ENCODE peak calls at places on chromosome 11, in seven cellular contexts. R is CD8-positive, alpha-beta memory T cell; E is transverse colon; J is right cardiac atrium; I is cardiac muscle cell; T is PC-3; N is pancreas. B is an unnamed sample.

GRCh38 chr11:1458340-1459218 is 28.0 kb downstream of the MOB2 start:
- DNase-seq in I (peak), R (no peak), T (peak), J (peak), N (no peak), E (peak), B (no peak)

GRCh38 chr11:60777572-60777971 is 7.6 kb upstream of the MS4A10 start:
- DNase-seq in T (peak), E (no peak), I (no peak), R (no peak), J (peak), N (peak), B (peak)

GRCh38 chr11:23423119-23423518 is 562.8 kb upstream of the CCDC179 start:
- DNase-seq in N (no peak), E (no peak), T (no peak), J (no peak), I (no peak), R (no peak), B (no peak)

GRCh38 chr11:102518296-102519094 is 12.1 kb downstream of the MMP7 start:
- DNase-seq in N (no peak), I (no peak), R (no peak), E (no peak), T (peak), J (no peak), B (no peak)

GRCh38 chr11:64762916-64763803 is 3.4 kb upstream of the PYGM start:
- DNase-seq in T (no peak), I (peak), J (peak), R (peak), N (no peak), E (no peak), B (no peak)

GRCh38 chr11:35326266-35326879 is 93.0 kb downstream of the SLC1A2 start:
- DNase-seq in J (no peak), E (no peak), T (no peak), N (no peak), I (no peak), R (no peak), B (no peak)

GRCh38 chr11:86138958-86139357 is 70.1 kb upstream of the PICALM start:
- DNase-seq in N (no peak), R (no peak), J (no peak), T (no peak), E (no peak), I (no peak), B (no peak)

GRCh38 chr11:27926981-27927481 is 180.9 kb downstream of the KIF18A start:
- DNase-seq in I (no peak), N (no peak), R (no peak), E (no peak), J (no peak), T (peak), B (no peak)

GRCh38 chr11:44028401-44028800 is 19.4 kb upstream of the ACCSL start:
- DNase-seq in J (no peak), R (no peak), I (no peak), E (no peak), N (no peak), T (no peak), B (no peak)

GRCh38 chr11:123000721-123001120 is 19.1 kb upstream of the BSX start:
- DNase-seq in T (no peak), R (no peak), I (no peak), J (no peak), E (no peak), N (no peak), B (no peak)

GRCh38 chr11:69265210-69265609 is 28.7 kb upstream of the MYEOV start:
- DNase-seq in R (no peak), N (no peak), E (no peak), T (no peak), I (no peak), J (no peak), B (no peak)

GRCh38 chr11:88480217-88480616 is 142.7 kb upstream of the CTSC start:
- DNase-seq in R (no peak), E (no peak), N (no peak), I (no peak), J (no peak), T (peak), B (no peak)

GRCh38 chr11:84103096-84103495 is 816.9 kb upstream of the CCDC90B start:
- DNase-seq in I (no peak), E (no peak), R (no peak), T (no peak), J (no peak), N (no peak), B (no peak)

GRCh38 chr11:1301220-1302000 is 8.0 kb downstream of the TOLLIP start:
- DNase-seq in J (no peak), I (no peak), T (no peak), E (no peak), R (no peak), N (peak), B (no peak)

GRCh38 chr11:79481795-79482194 is 41.0 kb upstream of the TENM4 start:
- DNase-seq in I (no peak), E (no peak), N (no peak), T (no peak), J (no peak), R (no peak), B (no peak)

GRCh38 chr11:24142062-24142461 is 354.8 kb upstream of the LUZP2 start:
- DNase-seq in T (no peak), R (no peak), E (no peak), N (no peak), I (no peak), J (no peak), B (no peak)

GRCh38 chr11:15374418-15374817 is 259.7 kb downstream of the INSC start:
- DNase-seq in I (no peak), R (no peak), T (no peak), J (no peak), E (no peak), N (no peak), B (no peak)

GRCh38 chr11:20155683-20156279 is 4.5 kb downstream of the DBX1 start:
- DNase-seq in E (no peak), N (no peak), J (no peak), R (no peak), T (no peak), I (no peak), B (no peak)

GRCh38 chr11:61924016-61924360 is 6.6 kb upstream of the RAB3IL1 start:
- DNase-seq in E (no peak), I (no peak), J (no peak), R (no peak), T (no peak), N (no peak), B (no peak)
- H3K27ac ChIP-seq in E (peak), I (peak), J (peak), R (no peak), T (no peak), N (peak), B (no peak)

GRCh38 chr11:93169950-93170561 is 27.7 kb downstream of the SLC36A4 start:
- DNase-seq in R (no peak), N (no peak), T (peak), J (no peak), E (no peak), I (peak), B (no peak)
- H3K27ac ChIP-seq in R (no peak), N (no peak), T (no peak), J (no peak), E (no peak), I (no peak), B (no peak)

GRCh38 chr11:2741377-2742131 is 41.8 kb upstream of the KCNQ1OT1 start:
- DNase-seq in E (no peak), R (no peak), N (no peak), T (peak), I (no peak), J (peak), B (no peak)
- H3K27ac ChIP-seq in E (no peak), R (peak), N (no peak), T (no peak), I (peak), J (no peak), B (no peak)

GRCh38 chr11:6682591-6682935 is 577 bp downstream of the MRPL17 start:
- DNase-seq in N (peak), R (no peak), T (no peak), E (no peak), I (no peak), J (no peak), B (no peak)
- H3K27ac ChIP-seq in N (peak), R (peak), T (peak), E (peak), I (peak), J (peak), B (peak)

DNA sequence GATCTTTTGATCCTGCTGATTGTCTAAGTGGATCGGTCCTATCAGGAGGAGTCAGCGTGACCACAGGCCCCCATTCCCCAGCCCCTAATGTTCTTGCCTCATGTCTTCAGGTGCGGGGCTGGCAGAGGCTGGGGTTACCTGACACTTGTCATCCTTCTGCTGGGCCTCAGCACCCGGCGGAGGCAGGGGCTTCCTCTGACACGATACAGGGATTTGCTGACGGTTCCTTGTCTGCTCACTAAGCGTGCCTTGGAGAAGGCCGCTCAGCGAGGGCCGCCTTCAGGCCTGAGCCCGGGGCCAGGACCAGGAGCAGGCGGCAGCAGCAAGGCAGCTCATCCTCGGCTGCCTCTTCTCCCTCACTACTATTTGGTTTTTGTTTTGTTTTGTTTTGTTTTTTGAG is 45.7 kb upstream of the KCNQ1OT1 start:
- DNase-seq in J (peak), N (no peak), E (no peak), R (no peak), I (no peak), T (no peak), B (no peak)
- H3K27ac ChIP-seq in J (no peak), N (no peak), E (no peak), R (no peak), I (no peak), T (no peak), B (no peak)